ENCODE peak calls at places on chromosomes 3 and 15, in eight cellular contexts. One of them, this sample, is unnamed.

GRCh38 chr3:186440850-186441249 is 78.8 kb upstream of the DGKG start:
- DNase-seq in mucosa of descending colon: no peak
- DNase-seq in ascending aorta: no peak
- DNase-seq in neural progenitor cell: no peak
- DNase-seq in endothelial cell: no peak
- DNase-seq in GM06990: no peak
- DNase-seq in heart left ventricle: peak
- DNase-seq in WERI-Rb-1: no peak
- DNase-seq in this sample: no peak

GRCh38 chr3:146476094-146476740 is 6.9 kb upstream of the PLSCR2 start:
- DNase-seq in ascending aorta: no peak
- DNase-seq in GM06990: no peak
- DNase-seq in endothelial cell: no peak
- DNase-seq in heart left ventricle: no peak
- DNase-seq in neural progenitor cell: no peak
- DNase-seq in mucosa of descending colon: no peak
- DNase-seq in WERI-Rb-1: no peak
- DNase-seq in this sample: no peak

GRCh38 chr3:13834258-13835035 is 45.4 kb downstream of the WNT7A start:
- DNase-seq in ascending aorta: no peak
- DNase-seq in GM06990: no peak
- DNase-seq in heart left ventricle: no peak
- DNase-seq in neural progenitor cell: no peak
- DNase-seq in endothelial cell: no peak
- DNase-seq in mucosa of descending colon: no peak
- DNase-seq in WERI-Rb-1: no peak
- DNase-seq in this sample: no peak

GRCh38 chr3:178195824-178196223 is 340.4 kb upstream of the KCNMB2 start:
- DNase-seq in heart left ventricle: no peak
- DNase-seq in ascending aorta: no peak
- DNase-seq in endothelial cell: no peak
- DNase-seq in GM06990: no peak
- DNase-seq in mucosa of descending colon: no peak
- DNase-seq in WERI-Rb-1: no peak
- DNase-seq in neural progenitor cell: no peak
- DNase-seq in this sample: no peak

GRCh38 chr3:13077431-13078157 is 4.4 kb upstream of the IQSEC1 start:
- DNase-seq in heart left ventricle: peak
- DNase-seq in neural progenitor cell: no peak
- DNase-seq in ascending aorta: peak
- DNase-seq in GM06990: no peak
- DNase-seq in endothelial cell: no peak
- DNase-seq in mucosa of descending colon: no peak
- DNase-seq in WERI-Rb-1: no peak
- DNase-seq in this sample: no peak

GRCh38 chr15:65184305-65184943 is 718 bp downstream of the CLPX start:
- DNase-seq in mucosa of descending colon: peak
- DNase-seq in GM06990: peak
- DNase-seq in WERI-Rb-1: peak
- DNase-seq in neural progenitor cell: peak
- DNase-seq in heart left ventricle: peak
- DNase-seq in endothelial cell: peak
- DNase-seq in ascending aorta: peak
- DNase-seq in this sample: peak

GRCh38 chr15:39781967-39782292 is 711 bp downstream of the FSIP1 start:
- DNase-seq in WERI-Rb-1: no peak
- DNase-seq in mucosa of descending colon: no peak
- DNase-seq in heart left ventricle: no peak
- DNase-seq in ascending aorta: no peak
- DNase-seq in GM06990: no peak
- DNase-seq in neural progenitor cell: no peak
- DNase-seq in endothelial cell: no peak
- DNase-seq in this sample: no peak

GRCh38 chr3:78831446-78831972 is 936.3 kb downstream of the ROBO1 start:
- DNase-seq in endothelial cell: no peak
- DNase-seq in neural progenitor cell: no peak
- DNase-seq in heart left ventricle: no peak
- DNase-seq in ascending aorta: no peak
- DNase-seq in WERI-Rb-1: no peak
- DNase-seq in mucosa of descending colon: no peak
- DNase-seq in GM06990: no peak
- DNase-seq in this sample: no peak

GRCh38 chr15:73965094-73965729 is 26.9 kb downstream of the STOML1 start:
- DNase-seq in neural progenitor cell: peak
- DNase-seq in GM06990: peak
- DNase-seq in ascending aorta: no peak
- DNase-seq in mucosa of descending colon: no peak
- DNase-seq in endothelial cell: peak
- DNase-seq in WERI-Rb-1: no peak
- DNase-seq in heart left ventricle: no peak
- DNase-seq in this sample: no peak

GRCh38 chr15:56150204-56150603 is 93.5 kb downstream of the RFX7 start:
- DNase-seq in GM06990: no peak
- DNase-seq in WERI-Rb-1: no peak
- DNase-seq in heart left ventricle: no peak
- DNase-seq in endothelial cell: no peak
- DNase-seq in mucosa of descending colon: no peak
- DNase-seq in ascending aorta: no peak
- DNase-seq in neural progenitor cell: no peak
- DNase-seq in this sample: no peak

GRCh38 chr15:41935566-41936020 is 36.8 kb downstream of the EHD4 start:
- DNase-seq in endothelial cell: no peak
- DNase-seq in heart left ventricle: no peak
- DNase-seq in GM06990: no peak
- DNase-seq in ascending aorta: no peak
- DNase-seq in neural progenitor cell: no peak
- DNase-seq in mucosa of descending colon: no peak
- DNase-seq in WERI-Rb-1: no peak
- DNase-seq in this sample: no peak

GRCh38 chr15:90603893-90604292 is 74.2 kb downstream of the CRTC3 start:
- DNase-seq in ascending aorta: no peak
- DNase-seq in heart left ventricle: no peak
- DNase-seq in GM06990: no peak
- DNase-seq in endothelial cell: no peak
- DNase-seq in mucosa of descending colon: peak
- DNase-seq in WERI-Rb-1: peak
- DNase-seq in neural progenitor cell: no peak
- DNase-seq in this sample: no peak

GRCh38 chr15:87816811-87817210 is 439.7 kb downstream of the NTRK3 start:
- DNase-seq in ascending aorta: no peak
- DNase-seq in mucosa of descending colon: no peak
- DNase-seq in heart left ventricle: no peak
- DNase-seq in WERI-Rb-1: no peak
- DNase-seq in endothelial cell: no peak
- DNase-seq in neural progenitor cell: no peak
- DNase-seq in GM06990: no peak
- DNase-seq in this sample: no peak

GRCh38 chr3:10286596-10287295 is 6.0 kb downstream of the GHRL start:
- DNase-seq in endothelial cell: no peak
- DNase-seq in heart left ventricle: peak
- DNase-seq in neural progenitor cell: peak
- DNase-seq in ascending aorta: no peak
- DNase-seq in GM06990: no peak
- DNase-seq in mucosa of descending colon: no peak
- DNase-seq in WERI-Rb-1: no peak
- DNase-seq in this sample: peak

GRCh38 chr3:14657579-14657978 is 6.0 kb downstream of the CCDC174 start:
- DNase-seq in endothelial cell: no peak
- DNase-seq in WERI-Rb-1: no peak
- DNase-seq in neural progenitor cell: no peak
- DNase-seq in heart left ventricle: no peak
- DNase-seq in ascending aorta: no peak
- DNase-seq in GM06990: no peak
- DNase-seq in mucosa of descending colon: no peak
- DNase-seq in this sample: no peak

GRCh38 chr3:189842681-189843602 is 211.8 kb downstream of the TP63 start:
- DNase-seq in neural progenitor cell: no peak
- DNase-seq in ascending aorta: no peak
- DNase-seq in WERI-Rb-1: no peak
- DNase-seq in endothelial cell: no peak
- DNase-seq in mucosa of descending colon: peak
- DNase-seq in GM06990: no peak
- DNase-seq in heart left ventricle: no peak
- DNase-seq in this sample: no peak

GRCh38 chr3:4977889-4978258 is 1.4 kb upstream of the BHLHE40 start:
- DNase-seq in ascending aorta: no peak
- DNase-seq in heart left ventricle: no peak
- DNase-seq in neural progenitor cell: no peak
- DNase-seq in endothelial cell: no peak
- DNase-seq in mucosa of descending colon: no peak
- DNase-seq in GM06990: no peak
- DNase-seq in WERI-Rb-1: no peak
- DNase-seq in this sample: no peak
- TF ChIP-seq CTCF in ascending aorta: no peak
- TF ChIP-seq CTCF in heart left ventricle: no peak
- TF ChIP-seq CTCF in neural progenitor cell: no peak
- TF ChIP-seq CTCF in endothelial cell: no peak
- TF ChIP-seq CTCF in mucosa of descending colon: no peak
- TF ChIP-seq CTCF in GM06990: no peak
- TF ChIP-seq CTCF in WERI-Rb-1: no peak
- TF ChIP-seq CTCF in this sample: no peak

GRCh38 chr3:20040476-20041196 is 390 bp downstream of the KAT2B start:
- DNase-seq in mucosa of descending colon: peak
- DNase-seq in neural progenitor cell: peak
- DNase-seq in WERI-Rb-1: peak
- DNase-seq in ascending aorta: no peak
- DNase-seq in heart left ventricle: peak
- DNase-seq in endothelial cell: peak
- DNase-seq in GM06990: peak
- DNase-seq in this sample: peak
- TF ChIP-seq CTCF in mucosa of descending colon: no peak
- TF ChIP-seq CTCF in neural progenitor cell: no peak
- TF ChIP-seq CTCF in WERI-Rb-1: no peak
- TF ChIP-seq CTCF in ascending aorta: peak
- TF ChIP-seq CTCF in heart left ventricle: peak
- TF ChIP-seq CTCF in endothelial cell: no peak
- TF ChIP-seq CTCF in GM06990: peak
- TF ChIP-seq CTCF in this sample: peak

GRCh38 chr15:89034305-89034704 is 54.0 kb upstream of the ABHD2 start:
- DNase-seq in GM06990: no peak
- DNase-seq in neural progenitor cell: no peak
- DNase-seq in WERI-Rb-1: no peak
- DNase-seq in ascending aorta: no peak
- DNase-seq in endothelial cell: no peak
- DNase-seq in mucosa of descending colon: no peak
- DNase-seq in heart left ventricle: no peak
- DNase-seq in this sample: no peak
- TF ChIP-seq CTCF in GM06990: peak
- TF ChIP-seq CTCF in neural progenitor cell: no peak
- TF ChIP-seq CTCF in WERI-Rb-1: peak
- TF ChIP-seq CTCF in ascending aorta: no peak
- TF ChIP-seq CTCF in endothelial cell: no peak
- TF ChIP-seq CTCF in mucosa of descending colon: no peak
- TF ChIP-seq CTCF in heart left ventricle: no peak
- TF ChIP-seq CTCF in this sample: no peak

GRCh38 chr15:36596915-36597314 is 17.5 kb downstream of the CDIN1 start:
- DNase-seq in ascending aorta: no peak
- DNase-seq in endothelial cell: no peak
- DNase-seq in GM06990: no peak
- DNase-seq in WERI-Rb-1: no peak
- DNase-seq in mucosa of descending colon: no peak
- DNase-seq in heart left ventricle: no peak
- DNase-seq in neural progenitor cell: no peak
- DNase-seq in this sample: no peak

GRCh38 chr15:36601497-36601932 is 22.1 kb downstream of the CDIN1 start:
- DNase-seq in endothelial cell: no peak
- DNase-seq in WERI-Rb-1: no peak
- DNase-seq in mucosa of descending colon: no peak
- DNase-seq in GM06990: no peak
- DNase-seq in ascending aorta: peak
- DNase-seq in heart left ventricle: peak
- DNase-seq in neural progenitor cell: no peak
- DNase-seq in this sample: no peak

GRCh38 chr15:36601952-36602351 is 22.5 kb downstream of the CDIN1 start:
- DNase-seq in mucosa of descending colon: no peak
- DNase-seq in heart left ventricle: no peak
- DNase-seq in WERI-Rb-1: no peak
- DNase-seq in neural progenitor cell: no peak
- DNase-seq in ascending aorta: no peak
- DNase-seq in GM06990: no peak
- DNase-seq in endothelial cell: no peak
- DNase-seq in this sample: no peak

GRCh38 chr15:36598529-36599177 is 19.2 kb downstream of the CDIN1 start:
- DNase-seq in WERI-Rb-1: no peak
- DNase-seq in mucosa of descending colon: no peak
- DNase-seq in endothelial cell: no peak
- DNase-seq in ascending aorta: no peak
- DNase-seq in GM06990: no peak
- DNase-seq in neural progenitor cell: no peak
- DNase-seq in heart left ventricle: no peak
- DNase-seq in this sample: no peak

GRCh38 chr15:36599824-36600365 is 20.5 kb downstream of the CDIN1 start:
- DNase-seq in WERI-Rb-1: no peak
- DNase-seq in heart left ventricle: no peak
- DNase-seq in GM06990: no peak
- DNase-seq in endothelial cell: no peak
- DNase-seq in neural progenitor cell: no peak
- DNase-seq in ascending aorta: no peak
- DNase-seq in mucosa of descending colon: no peak
- DNase-seq in this sample: no peak
- TF ChIP-seq CTCF in WERI-Rb-1: no peak
- TF ChIP-seq CTCF in heart left ventricle: no peak
- TF ChIP-seq CTCF in GM06990: no peak
- TF ChIP-seq CTCF in endothelial cell: no peak
- TF ChIP-seq CTCF in neural progenitor cell: no peak
- TF ChIP-seq CTCF in ascending aorta: no peak
- TF ChIP-seq CTCF in mucosa of descending colon: no peak
- TF ChIP-seq CTCF in this sample: no peak

DNA sequence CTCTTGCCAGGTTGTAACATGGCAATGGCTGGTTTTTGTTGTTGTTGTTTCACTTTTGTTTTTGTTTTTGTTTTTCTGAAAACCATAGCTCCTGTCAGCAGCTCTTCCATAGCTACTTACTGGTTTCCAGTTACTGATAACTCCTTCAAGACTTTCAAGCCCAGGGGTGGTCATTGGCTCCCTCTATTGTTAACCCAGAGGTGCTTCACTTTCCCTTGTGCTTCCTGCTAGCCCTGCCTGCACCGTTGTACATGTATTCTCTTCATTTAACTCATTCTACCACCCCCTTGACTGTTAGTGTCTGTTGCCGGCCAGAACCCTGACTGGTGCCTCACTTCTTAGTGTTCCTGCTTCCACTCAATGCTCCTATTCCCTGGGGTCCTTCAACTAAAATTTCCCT is 4.2 kb upstream of the TRAT1 start:
- DNase-seq in GM06990: no peak
- DNase-seq in mucosa of descending colon: no peak
- DNase-seq in neural progenitor cell: peak
- DNase-seq in endothelial cell: peak
- DNase-seq in ascending aorta: no peak
- DNase-seq in heart left ventricle: no peak
- DNase-seq in WERI-Rb-1: peak
- DNase-seq in this sample: peak
- TF ChIP-seq CTCF in GM06990: peak
- TF ChIP-seq CTCF in mucosa of descending colon: peak
- TF ChIP-seq CTCF in neural progenitor cell: peak
- TF ChIP-seq CTCF in endothelial cell: no peak
- TF ChIP-seq CTCF in ascending aorta: no peak
- TF ChIP-seq CTCF in heart left ventricle: no peak
- TF ChIP-seq CTCF in WERI-Rb-1: peak
- TF ChIP-seq CTCF in this sample: peak

GRCh38 chr3:42601898-42602581 is 1.6 kb downstream of the NKTR start:
- DNase-seq in heart left ventricle: no peak
- DNase-seq in neural progenitor cell: peak
- DNase-seq in WERI-Rb-1: no peak
- DNase-seq in GM06990: no peak
- DNase-seq in mucosa of descending colon: no peak
- DNase-seq in endothelial cell: no peak
- DNase-seq in ascending aorta: no peak
- DNase-seq in this sample: no peak
- TF ChIP-seq CTCF in heart left ventricle: no peak
- TF ChIP-seq CTCF in neural progenitor cell: no peak
- TF ChIP-seq CTCF in WERI-Rb-1: no peak
- TF ChIP-seq CTCF in GM06990: peak
- TF ChIP-seq CTCF in mucosa of descending colon: no peak
- TF ChIP-seq CTCF in endothelial cell: no peak
- TF ChIP-seq CTCF in ascending aorta: no peak
- TF ChIP-seq CTCF in this sample: no peak